ENCODE peak calls at places on chromosome 22, in eight cellular contexts. Y is astrocyte, C is hepatocyte, U is HepG2, X is GM12878, M is H9, W is fibroblast of lung, Z is GM23338. R is an unnamed sample.

GRCh38 chr22:44032126-44032730 is 8.1 kb downstream of the PARVB start:
- DNase-seq in X (no peak), M (no peak), Z (no peak), W (peak; percentile 29), Y (peak; percentile 41), C (no peak), U (no peak), R (no peak)

GRCh38 chr22:35540600-35541253 is at the start of gene RASD2:
- DNase-seq in U (no peak), M (peak; percentile 65), X (no peak), C (peak; percentile 60), Y (no peak), W (no peak), Z (peak; percentile 67), R (peak; percentile 31)

GRCh38 chr22:18013436-18013835 is 10.9 kb downstream of the MICAL3 start:
- DNase-seq in Y (no peak), C (no peak), W (no peak), X (no peak), M (no peak), U (no peak), Z (no peak), R (no peak)

GRCh38 chr22:31490496-31490925 is 869 bp upstream of the EIF4ENIF1 start:
- DNase-seq in M (peak; percentile 39), C (peak; percentile 68), W (peak; percentile 63), Z (peak; percentile 58), X (peak; percentile 97), Y (peak; percentile 78), U (peak; percentile 77), R (peak; percentile 94)

GRCh38 chr22:23276656-23277582 is 96.6 kb downstream of the BCR start:
- DNase-seq in U (no peak), Y (no peak), Z (no peak), M (no peak), C (no peak), W (no peak), X (no peak), R (no peak)

GRCh38 chr22:28898233-28898629 is 14.9 kb downstream of the ZNRF3 start:
- DNase-seq in W (no peak), Z (no peak), X (no peak), U (no peak), M (no peak), Y (no peak), C (no peak), R (no peak)

GRCh38 chr22:35892192-35892591 is 136.4 kb downstream of the RBFOX2 start:
- DNase-seq in W (peak; percentile 70), X (no peak), U (no peak), M (no peak), Y (peak; percentile 87), Z (no peak), C (no peak), R (no peak)

GRCh38 chr22:43824724-43825485 is 12.8 kb upstream of the EFCAB6 start:
- DNase-seq in Z (no peak), U (no peak), Y (no peak), X (no peak), W (no peak), M (peak; percentile 45), C (peak; percentile 3), R (no peak)

GRCh38 chr22:29689872-29690213 is 30.0 kb upstream of the CABP7 start:
- DNase-seq in Z (peak; percentile 90), Y (peak; percentile 30), C (peak; percentile 75), W (peak; percentile 58), M (peak; percentile 85), X (no peak), U (peak; percentile 24), R (peak; percentile 31)

GRCh38 chr22:35330258-35330861 is 30.7 kb downstream of the TOM1 start:
- DNase-seq in X (no peak), W (peak; percentile 91), U (no peak), M (no peak), Z (no peak), Y (peak; percentile 39), C (peak; percentile 73), R (peak; percentile 54)

GRCh38 chr22:41848468-41848867 is 15.6 kb downstream of the SREBF2 start:
- DNase-seq in U (no peak), W (peak; percentile 61), M (no peak), C (peak; percentile 70), Y (no peak), X (no peak), Z (peak; percentile 44), R (no peak)

GRCh38 chr22:46165975-46166374 is 15.6 kb downstream of the PPARA start:
- DNase-seq in U (no peak), W (peak; percentile 23), C (no peak), X (no peak), Y (no peak), M (no peak), Z (peak; percentile 27), R (no peak)
- TF ChIP-seq CTCF in U (no peak), W (no peak), C (no peak), X (no peak), Y (no peak), M (no peak), Z (no peak), R (no peak)

GRCh38 chr22:40520562-40520961 is 116.0 kb downstream of the MRTFA start:
- DNase-seq in Y (no peak), M (no peak), X (no peak), C (no peak), U (no peak), W (no peak), Z (no peak), R (no peak)

GRCh38 chr22:40519948-40520331 is 116.6 kb downstream of the MRTFA start:
- DNase-seq in W (no peak), Z (no peak), M (no peak), X (no peak), U (no peak), Y (no peak), C (no peak), R (no peak)

GRCh38 chr22:40519284-40519947 is 117.1 kb downstream of the MRTFA start:
- DNase-seq in Y (no peak), X (no peak), C (peak; percentile 18), U (peak; percentile 46), M (no peak), Z (no peak), W (no peak), R (no peak)

GRCh38 chr22:40518840-40519239 is 117.7 kb downstream of the MRTFA start:
- DNase-seq in X (no peak), C (no peak), M (no peak), U (no peak), Z (no peak), W (no peak), Y (no peak), R (no peak)

GRCh38 chr22:40521046-40521445 is 115.5 kb downstream of the MRTFA start:
- DNase-seq in M (no peak), W (no peak), Z (no peak), Y (no peak), C (no peak), U (no peak), X (no peak), R (no peak)
- H4K20me1 ChIP-seq in M (no peaks in the 10 kb centered on the region), W (no peaks in the 10 kb centered on the region), Z (peaks cover 7% of the 10 kb centered on the region), Y (peaks cover 19% of the 10 kb centered on the region), C (no peaks in the 10 kb centered on the region), U (no peaks in the 10 kb centered on the region), X (no peaks in the 10 kb centered on the region), R (no peaks in the 10 kb centered on the region)

DNA sequence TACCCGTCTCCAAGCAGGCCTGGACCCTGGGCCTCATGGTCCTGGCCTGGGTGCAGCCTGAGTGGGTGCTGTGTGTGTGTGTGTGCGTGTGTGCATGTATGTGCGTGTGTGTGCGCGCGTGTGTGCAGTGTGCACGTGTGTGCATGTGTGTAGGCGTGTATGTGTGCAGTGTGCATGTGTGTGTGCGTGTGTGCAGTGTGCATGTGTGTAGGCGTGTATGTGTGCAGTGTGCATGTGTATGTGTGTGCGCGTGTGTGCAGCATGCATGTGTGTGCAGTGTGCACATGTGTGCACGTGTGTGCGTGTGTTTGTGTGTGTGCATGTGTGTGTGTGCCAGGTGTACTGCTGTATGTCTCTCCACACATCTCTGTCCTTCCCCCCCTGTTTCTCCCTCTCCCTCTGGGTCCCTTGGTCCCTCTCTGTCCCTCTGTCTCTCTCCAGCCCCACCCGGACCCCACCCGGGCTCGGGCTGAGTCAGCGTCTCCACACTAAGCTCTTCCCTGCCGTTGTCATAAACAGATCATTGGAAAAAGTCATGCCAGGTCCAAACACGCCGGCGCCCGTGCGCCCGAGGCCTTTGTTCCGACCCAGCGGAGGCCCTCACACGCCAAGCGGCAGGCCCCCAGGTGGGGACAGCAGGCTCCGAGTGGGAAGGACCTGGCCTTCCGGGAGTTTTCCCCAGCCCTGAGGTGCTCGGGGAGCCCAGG is 34.0 kb downstream of the WNT7B start:
- DNase-seq in Y (no peak), Z (no peak), U (no peak), X (no peak), M (no peak), C (no peak), W (no peak), R (no peak)
- TF ChIP-seq CTCF in Y (no peak), Z (no peak), U (no peak), X (no peak), M (no peak), C (no peak), W (no peak), R (no peak)

GRCh38 chr22:21591695-21592094 is 24.2 kb downstream of the UBE2L3 start:
- DNase-seq in Z (no peak), Y (no peak), X (no peak), M (no peak), C (no peak), W (no peak), U (no peak), R (no peak)
- H4K20me1 ChIP-seq in Z (peaks cover 94% of the 10 kb centered on the region), Y (peaks cover 98% of the 10 kb centered on the region), X (peaks cover 15% of the 10 kb centered on the region), M (peaks cover 2% of the 10 kb centered on the region), C (peaks cover 98% of the 10 kb centered on the region), W (peaks cover 1% of the 10 kb centered on the region), U (peaks cover 65% of the 10 kb centered on the region), R (peaks cover 31% of the 10 kb centered on the region)

GRCh38 chr22:48452766-48453165 is 1374.9 kb downstream of the BRD1 start:
- DNase-seq in M (no peak), C (no peak), U (no peak), Y (no peak), X (no peak), W (no peak), Z (no peak), R (no peak)
- TF ChIP-seq CTCF in M (no peak), C (no peak), U (no peak), Y (no peak), X (no peak), W (no peak), Z (no peak), R (no peak)

DNA sequence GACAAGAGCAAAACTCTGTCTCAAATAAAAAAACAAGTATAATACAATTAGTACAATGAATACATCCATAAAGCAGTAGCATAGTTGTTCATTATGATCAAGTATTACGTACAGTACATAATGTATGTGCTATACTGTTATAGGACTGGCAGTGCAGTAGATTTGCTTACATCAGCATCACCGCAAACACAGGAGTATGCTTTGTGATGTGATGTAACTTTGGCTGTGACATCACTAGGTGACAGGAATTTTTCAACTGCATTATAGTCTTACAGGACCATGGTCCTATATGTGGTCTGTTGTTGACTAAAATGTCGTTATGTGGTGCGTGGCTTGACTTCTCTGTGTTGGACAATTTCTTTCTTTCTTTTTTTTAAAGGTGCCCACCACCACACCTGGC is 16.6 kb downstream of the TBC1D22A start:
- DNase-seq in W (no peak), Z (no peak), C (no peak), X (no peak), U (no peak), Y (no peak), M (no peak), R (no peak)
- H4K20me1 ChIP-seq in W (no peaks in the 10 kb centered on the region), Z (peaks cover 4% of the 10 kb centered on the region), C (peaks cover 21% of the 10 kb centered on the region), X (peaks cover 11% of the 10 kb centered on the region), U (peaks cover 17% of the 10 kb centered on the region), Y (peaks cover 81% of the 10 kb centered on the region), M (no peaks in the 10 kb centered on the region), R (peaks cover 4% of the 10 kb centered on the region)

DNA sequence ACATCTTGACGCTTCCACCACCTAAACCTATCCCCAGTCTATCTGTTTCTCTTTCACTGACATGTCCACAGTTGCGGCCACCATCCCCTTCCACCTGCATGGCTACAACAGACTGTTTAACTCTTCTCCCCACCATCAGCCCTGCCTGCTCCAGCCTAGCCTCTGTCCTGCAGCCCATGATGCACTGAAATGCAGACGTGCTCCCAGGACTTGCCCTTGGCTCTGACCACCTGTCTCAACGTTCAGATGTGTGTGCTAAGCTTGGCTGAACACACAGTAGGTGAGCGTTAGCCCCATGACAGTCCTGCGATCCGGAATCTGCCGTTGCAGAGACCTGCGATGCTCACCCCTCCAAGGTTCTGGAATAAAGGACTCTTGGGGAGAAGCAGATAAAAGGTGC is 22.7 kb downstream of the CBX7 start:
- DNase-seq in C (no peak), W (no peak), X (no peak), M (peak; percentile 17), Y (no peak), Z (no peak), U (no peak), R (no peak)
- TF ChIP-seq CTCF in C (no peak), W (no peak), X (no peak), M (no peak), Y (no peak), Z (no peak), U (no peak), R (no peak)